ENCODE peak calls at places on chromosome 11, in five cellular contexts. R is pancreas, N is K562, J is A549, V is OCI-LY7. P is an unnamed sample.

GRCh38 chr11:117870176-117870952 is 6.1 kb downstream of the FXYD6 start:
- DNase-seq in R (no peak), N (no peak), J (no peak), V (no peak), P (no peak)

GRCh38 chr11:68533945-68534344 is 73.4 kb downstream of the PPP6R3 start:
- DNase-seq in R (no peak), N (no peak), J (no peak), V (no peak), P (no peak)

GRCh38 chr11:110295487-110296225 is 758 bp downstream of the RDX start:
- DNase-seq in R (peak; percentile 58), N (peak; percentile 69), J (peak; percentile 65), V (peak; percentile 73), P (no peak)

GRCh38 chr11:126710804-126711399 is 289.7 kb downstream of the KIRREL3 start:
- DNase-seq in R (no peak), N (no peak), J (no peak), V (no peak), P (no peak)

GRCh38 chr11:102518296-102519094 is 12.1 kb downstream of the MMP7 start:
- DNase-seq in R (no peak), N (no peak), J (no peak), V (peak; percentile 21), P (no peak)

GRCh38 chr11:47358731-47359051 is 6.2 kb upstream of the MYBPC3 start:
- DNase-seq in R (no peak), N (no peak), J (no peak), V (no peak), P (no peak)

GRCh38 chr11:36312593-36312990 is 16.5 kb downstream of the PRR5L start:
- DNase-seq in R (no peak), N (no peak), J (peak; percentile 42), V (no peak), P (peak; percentile 87)

GRCh38 chr11:22730319-22730718 is 63.9 kb downstream of the GAS2 start:
- DNase-seq in R (peak; percentile 18), N (no peak), J (peak; percentile 11), V (peak; percentile 2), P (no peak)

GRCh38 chr11:95364324-95365295 is 133.6 kb upstream of the SESN3 start:
- DNase-seq in R (no peak), N (no peak), J (peak; percentile 69), V (no peak), P (no peak)

GRCh38 chr11:106228996-106229395 is 151.5 kb downstream of the AASDHPPT start:
- DNase-seq in R (no peak), N (no peak), J (no peak), V (no peak), P (no peak)

GRCh38 chr11:111871693-111872161 is 346 bp upstream of the ALG9 start:
- DNase-seq in R (no peak), N (peak; percentile 17), J (no peak), V (peak; percentile 8), P (no peak)

GRCh38 chr11:36271794-36272409 is 17.3 kb downstream of the COMMD9 start:
- DNase-seq in R (no peak), N (no peak), J (no peak), V (no peak), P (no peak)

GRCh38 chr11:75383246-75383645 is 16.1 kb upstream of the RPS3 start:
- DNase-seq in R (no peak), N (no peak), J (peak; percentile 63), V (no peak), P (no peak)

GRCh38 chr11:66743271-66743968 is 14.4 kb upstream of the SPTBN2 start:
- DNase-seq in R (peak; percentile 38), N (no peak), J (peak; percentile 87), V (no peak), P (no peak)
- H3K4me3 ChIP-seq in R (peak overlapping the region; percentile 83), N (peak overlapping the region; percentile 82), J (peak overlapping the region; percentile 98), V (peak overlapping the region; percentile 86), P (peak overlapping the region; percentile 87)

GRCh38 chr11:3126207-3126865 is 38.8 kb downstream of the OSBPL5 start:
- DNase-seq in R (no peak), N (no peak), J (no peak), V (no peak), P (no peak)
- TF ChIP-seq CTCF in R (no peak), N (no peak), J (no peak), V (no peak), P (no peak)

GRCh38 chr11:34405079-34405858 is 33.5 kb upstream of the CAT start:
- DNase-seq in R (no peak), N (no peak), J (peak; percentile 13), V (no peak), P (no peak)
- H3K4me3 ChIP-seq in R (no peak overlapping the region), N (no peak overlapping the region), J (no peak overlapping the region), V (no peak overlapping the region), P (no peak overlapping the region)

GRCh38 chr11:33716236-33716635 is 15.6 kb upstream of the C11orf91 start:
- DNase-seq in R (no peak), N (no peak), J (peak; percentile 62), V (peak; percentile 36), P (no peak)
- TF ChIP-seq CTCF in R (peak; percentile 18), N (peak; percentile 66), J (peak; percentile 57), V (peak; percentile 74), P (peak; percentile 40)

DNA sequence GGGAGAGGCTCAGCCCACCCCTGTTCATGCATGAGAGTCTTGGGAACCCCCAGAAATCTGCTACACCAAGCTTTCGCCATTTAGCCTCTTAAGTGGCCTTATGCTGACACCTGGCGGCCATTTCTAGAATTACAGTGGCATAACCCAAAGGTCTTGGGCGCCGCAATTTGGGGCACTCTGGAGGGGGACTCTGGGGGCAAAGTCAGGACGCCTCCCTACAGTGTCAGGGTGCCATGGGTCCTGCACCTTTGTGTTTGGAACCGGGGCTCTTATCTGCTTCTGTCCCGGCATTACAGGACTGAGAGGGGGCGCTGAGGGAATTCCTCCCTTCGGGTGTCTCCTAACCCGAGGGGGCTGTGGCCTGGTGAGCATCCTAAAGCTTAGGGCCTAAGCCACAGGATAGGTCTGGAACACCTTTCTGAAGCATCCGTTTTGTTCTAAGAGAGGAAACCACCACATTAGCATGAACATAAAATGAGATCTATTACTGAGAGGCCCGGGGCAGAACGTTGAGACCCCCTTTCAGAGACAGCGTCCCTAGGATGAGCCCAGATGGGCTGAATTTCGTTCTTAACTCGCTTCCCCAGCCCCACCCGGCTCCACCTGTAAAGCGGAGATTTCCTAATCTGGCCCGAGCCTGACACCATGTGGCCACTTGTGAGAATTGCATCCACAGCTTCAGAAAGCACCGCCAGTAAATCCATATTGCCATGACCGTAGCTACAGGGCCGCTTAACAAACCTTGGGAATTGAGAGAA is 9.3 kb downstream of the INS start:
- DNase-seq in R (peak; percentile 71), N (peak; percentile 87), J (peak; percentile 85), V (peak; percentile 80), P (no peak)
- H3K4me3 ChIP-seq in R (no peak overlapping the region), N (no peak overlapping the region), J (no peak overlapping the region), V (no peak overlapping the region), P (no peak overlapping the region)

GRCh38 chr11:108788565-108789199 is 123.8 kb downstream of the DDX10 start:
- DNase-seq in R (peak; percentile 17), N (peak; percentile 8), J (peak; percentile 31), V (peak; percentile 6), P (peak; percentile 14)
- TF ChIP-seq CTCF in R (no peak), N (peak; percentile 45), J (peak; percentile 24), V (peak; percentile 56), P (peak; percentile 42)

P was measured in HFF-Myc.